ENCODE peak calls at places on chromosomes 3 and 15, in six cellular contexts. T is choroid plexus epithelial cell, N is HT1080, S is AML-193, I is progenitor cell of endocrine pancreas, Y is SW480. W is an unnamed sample.

GRCh38 chr3:53570709-53571108 is 76.3 kb downstream of the CACNA1D start:
- DNase-seq in T (no peak), N (peak; percentile 28), S (no peak), I (no peak), Y (peak; percentile 23), W (no peak)

GRCh38 chr15:75843618-75844610 is 667 bp downstream of the UBE2Q2 start:
- DNase-seq in T (peak; percentile 56), N (peak; percentile 53), S (no peak), I (peak; percentile 41), Y (peak; percentile 49), W (no peak)

GRCh38 chr15:101063891-101064794 is 145.0 kb downstream of the LRRK1 start:
- DNase-seq in T (peak; percentile 60), N (no peak), S (no peak), I (no peak), Y (no peak), W (no peak)

GRCh38 chr15:85498471-85498870 is 118.1 kb downstream of the AKAP13 start:
- DNase-seq in T (no peak), N (no peak), S (no peak), I (no peak), Y (peak; percentile 22), W (no peak)

GRCh38 chr3:102163818-102164154 is 271.0 kb upstream of the ZPLD1 start:
- DNase-seq in T (no peak), N (no peak), S (no peak), I (no peak), Y (no peak), W (no peak)

GRCh38 chr15:98889930-98890695 is 117.5 kb downstream of the PGPEP1L start:
- DNase-seq in T (peak; percentile 93), N (peak; percentile 91), S (no peak), I (no peak), Y (no peak), W (no peak)

GRCh38 chr3:139110072-139110830 is 65.6 kb upstream of the PRR23C start:
- DNase-seq in T (no peak), N (no peak), S (no peak), I (peak; percentile 4), Y (no peak), W (no peak)

GRCh38 chr3:120470870-120471269 is 20.1 kb upstream of the FSTL1 start:
- DNase-seq in T (no peak), N (no peak), S (no peak), I (no peak), Y (no peak), W (no peak)

GRCh38 chr3:197083486-197083885 is 53.9 kb upstream of the MELTF start:
- DNase-seq in T (peak; percentile 81), N (peak; percentile 90), S (no peak), I (no peak), Y (no peak), W (no peak)

GRCh38 chr3:196440041-196440537 is 7.9 kb upstream of the UBXN7 start:
- DNase-seq in T (peak; percentile 18), N (no peak), S (no peak), I (no peak), Y (no peak), W (no peak)

GRCh38 chr15:67744331-67745058 is 80.8 kb upstream of the SKOR1 start:
- DNase-seq in T (no peak), N (no peak), S (peak; percentile 3), I (no peak), Y (no peak), W (no peak)